ENCODE peak calls at places on chromosomes 2 and 18, in ten cellular contexts. I is iris pigment epithelial cell; B is activated T-cell treated with anti-CD3 and anti-CD28 coated beads, Interleukin-2, amount 50 U/mL, for 1 hour; N is stimulated activated CD4-positive, alpha-beta T cell treated with anti-CD3 and anti-CD28 coated beads, Interleukin-2, amount 100 ng/mL, for 4 hours; D is D341Med; F is NCI-H1930; H is GM04504; C is GM20000; U is left colon; Y is glutamatergic neuron. E is an unnamed sample.

GRCh38 chr2:3575534-3576324 is 669 bp downstream of the RPS7 start:
- DNase-seq in I (no peak), B (peak; percentile 58), N (peak; percentile 7), D (no peak), F (no peak), H (no peak), C (no peak), U (no peak), Y (no peak), E (no peak)

GRCh38 chr2:19979932-19980331 is 10.0 kb downstream of the WDR35 start:
- DNase-seq in I (peak; percentile 35), B (no peak), N (no peak), D (no peak), F (no peak), H (no peak), C (no peak), U (no peak), Y (no peak), E (no peak)

GRCh38 chr2:108607706-108608301 is 73.5 kb downstream of the LIMS1 start:
- DNase-seq in I (peak; percentile 57), B (peak; percentile 57), N (peak; percentile 36), D (peak; percentile 51), F (no peak), H (no peak), C (no peak), U (no peak), Y (no peak), E (no peak)

GRCh38 chr18:45954070-45954712 is 12.9 kb downstream of the EPG5 start:
- DNase-seq in I (peak; percentile 95), B (no peak), N (no peak), D (no peak), F (no peak), H (peak; percentile 71), C (no peak), U (no peak), Y (no peak), E (peak; percentile 73)

GRCh38 chr18:43278401-43278800 is 1.1 kb upstream of the SYT4 start:
- DNase-seq in I (no peak), B (no peak), N (no peak), D (no peak), F (no peak), H (no peak), C (no peak), U (no peak), Y (no peak), E (no peak)

GRCh38 chr2:219297766-219298456 is 11.3 kb downstream of the PTPRN start:
- DNase-seq in I (no peak), B (no peak), N (no peak), D (peak; percentile 51), F (no peak), H (no peak), C (no peak), U (no peak), Y (peak; percentile 47), E (no peak)

GRCh38 chr2:69616755-69617154 is 26.8 kb downstream of the AAK1 start:
- DNase-seq in I (peak; percentile 35), B (no peak), N (peak; percentile 41), D (no peak), F (no peak), H (no peak), C (peak; percentile 54), U (no peak), Y (no peak), E (no peak)

GRCh38 chr2:217058791-217059755 is 199.2 kb upstream of the TNP1 start:
- DNase-seq in I (no peak), B (no peak), N (no peak), D (no peak), F (no peak), H (no peak), C (no peak), U (no peak), Y (no peak), E (no peak)

GRCh38 chr18:60024857-60025256 is 125.1 kb downstream of the PMAIP1 start:
- DNase-seq in I (peak; percentile 27), B (no peak), N (no peak), D (no peak), F (no peak), H (no peak), C (no peak), U (no peak), Y (no peak), E (no peak)

GRCh38 chr2:44753552-44754285 is 187.8 kb upstream of the SIX3 start:
- DNase-seq in I (no peak), B (no peak), N (no peak), D (no peak), F (no peak), H (peak; percentile 25), C (no peak), U (no peak), Y (no peak), E (no peak)

GRCh38 chr2:11807156-11808015 is 61.0 kb downstream of the LPIN1 start:
- DNase-seq in I (no peak), B (no peak), N (no peak), D (no peak), F (no peak), H (no peak), C (no peak), U (no peak), Y (no peak), E (no peak)

GRCh38 chr2:219452361-219453317 is 18.0 kb downstream of the SPEG start:
- DNase-seq in I (peak; percentile 90), B (no peak), N (no peak), D (no peak), F (no peak), H (peak; percentile 92), C (no peak), U (peak; percentile 67), Y (no peak), E (peak; percentile 100)

GRCh38 chr2:223474893-223475292 is 127.3 kb downstream of the SCG2 start:
- DNase-seq in I (no peak), B (no peak), N (no peak), D (no peak), F (no peak), H (no peak), C (no peak), U (no peak), Y (no peak), E (no peak)

GRCh38 chr2:218026244-218026643 is 23.4 kb upstream of the TNS1 start:
- DNase-seq in I (no peak), B (no peak), N (no peak), D (no peak), F (no peak), H (no peak), C (no peak), U (no peak), Y (no peak), E (no peak)

GRCh38 chr2:100646039-100646438 is 83.2 kb downstream of the PDCL3 start:
- DNase-seq in I (no peak), B (no peak), N (no peak), D (no peak), F (no peak), H (no peak), C (no peak), U (no peak), Y (peak; percentile 35), E (no peak)

GRCh38 chr18:61984293-61984692 is 91.5 kb upstream of the RNF152 start:
- DNase-seq in I (no peak), B (no peak), N (no peak), D (no peak), F (no peak), H (no peak), C (no peak), U (no peak), Y (no peak), E (no peak)

GRCh38 chr2:72538486-72538885 is 287.3 kb downstream of the EXOC6B start:
- DNase-seq in I (no peak), B (no peak), N (no peak), D (no peak), F (no peak), H (no peak), C (no peak), U (no peak), Y (no peak), E (no peak)

GRCh38 chr2:222677981-222678380 is 6.5 kb downstream of the MOGAT1 start:
- DNase-seq in I (no peak), B (no peak), N (no peak), D (no peak), F (no peak), H (no peak), C (no peak), U (no peak), Y (no peak), E (no peak)

GRCh38 chr2:219523031-219523671 is 8.9 kb downstream of the ASIC4 start:
- DNase-seq in I (no peak), B (no peak), N (no peak), D (no peak), F (no peak), H (no peak), C (no peak), U (no peak), Y (no peak), E (no peak)

GRCh38 chr2:77210725-77211124 is 311.5 kb downstream of the LRRTM4 start:
- DNase-seq in I (no peak), B (no peak), N (no peak), D (no peak), F (no peak), H (no peak), C (no peak), U (no peak), Y (no peak), E (no peak)

E was measured in osteoblast.